ENCODE peak calls at places on chromosomes 1 and 21, in four cellular contexts. N, B, H and J are unnamed samples.

GRCh38 chr1:157137773-157138219 is 399 bp downstream of the ETV3 start:
- DNase-seq in B (no peak), N (no peak), H (no peak), J (no peak)

GRCh38 chr1:184289825-184290550 is 96.8 kb upstream of the C1orf21 start:
- DNase-seq in B (no peak), N (no peak), H (no peak), J (peak; percentile 56)

GRCh38 chr1:24898909-24899439 is 31.1 kb downstream of the RUNX3 start:
- DNase-seq in H (no peak), N (no peak), B (no peak), J (no peak)

GRCh38 chr1:78370356-78370755 is 120.4 kb upstream of the PTGFR start:
- DNase-seq in B (no peak), N (no peak), H (peak; percentile 74), J (peak; percentile 94)

GRCh38 chr1:209884665-209885117 is 53.3 kb upstream of the SYT14 start:
- DNase-seq in N (no peak), H (peak; percentile 96), B (peak; percentile 35), J (peak; percentile 100)

GRCh38 chr1:156471496-156472490 is 28.8 kb downstream of the MEF2D start:
- DNase-seq in H (no peak), N (no peak), B (peak; percentile 83), J (no peak)

GRCh38 chr1:8121261-8122159 is 95.4 kb upstream of the ERRFI1 start:
- DNase-seq in N (no peak), B (peak; percentile 70), H (peak; percentile 98), J (peak; percentile 84)

GRCh38 chr1:184287001-184287400 is 99.8 kb upstream of the C1orf21 start:
- DNase-seq in B (no peak), H (no peak), N (no peak), J (peak; percentile 13)

GRCh38 chr1:220905650-220906560 is 26.7 kb downstream of the HLX start:
- DNase-seq in H (no peak), B (no peak), N (no peak), J (no peak)

GRCh38 chr1:22275626-22276395 is 132.9 kb upstream of the WNT4 start:
- DNase-seq in B (peak; percentile 68), H (peak; percentile 44), N (peak; percentile 5), J (peak; percentile 24)

GRCh38 chr1:36471830-36472641 is 7.9 kb upstream of the MRPS15 start:
- DNase-seq in B (no peak), H (no peak), N (no peak), J (no peak)

GRCh38 chr1:94326329-94326728 is 88.9 kb upstream of the ARHGAP29 start:
- DNase-seq in N (no peak), H (no peak), B (no peak), J (peak; percentile 43)

GRCh38 chr1:240539700-240540414 is 72.1 kb downstream of the GREM2 start:
- DNase-seq in B (no peak), N (no peak), H (no peak), J (no peak)

GRCh38 chr1:150906813-150907212 is 19.4 kb upstream of the SETDB1 start:
- DNase-seq in H (no peak), B (no peak), N (no peak), J (no peak)

GRCh38 chr1:31984419-31985347 is 29.0 kb upstream of the KHDRBS1 start:
- DNase-seq in B (no peak), H (peak; percentile 35), N (no peak), J (peak; percentile 54)

GRCh38 chr1:156233421-156234127 is 8.4 kb upstream of the BGLAP start:
- DNase-seq in H (peak; percentile 73), N (no peak), B (no peak), J (peak; percentile 70)

GRCh38 chr1:61981870-61982660 is 212.6 kb upstream of the L1TD1 start:
- DNase-seq in H (no peak), B (no peak), N (no peak), J (no peak)

GRCh38 chr1:156823210-156823790 is 6.7 kb upstream of the SH2D2A start:
- DNase-seq in H (peak; percentile 14), B (no peak), N (no peak), J (no peak)

GRCh38 chr1:31683997-31684396 is 19.8 kb downstream of the COL16A1 start:
- DNase-seq in H (no peak), N (no peak), B (no peak), J (no peak)

GRCh38 chr1:154471304-154471703 is 30.7 kb upstream of the TDRD10 start:
- DNase-seq in H (no peak), N (no peak), B (no peak), J (no peak)

GRCh38 chr1:39497570-39497969 is 6.1 kb downstream of the BMP8A start:
- DNase-seq in B (no peak), H (no peak), N (no peak), J (no peak)

GRCh38 chr1:66929289-66929688 is 4.5 kb downstream of the MIER1 start:
- DNase-seq in N (peak; percentile 11), B (no peak), H (no peak), J (no peak)

GRCh38 chr1:156845055-156845952 is 13.6 kb downstream of the INSRR start:
- DNase-seq in H (no peak), N (no peak), B (no peak), J (no peak)

GRCh38 chr1:182198006-182198605 is 136.6 kb upstream of the ZNF648 start:
- DNase-seq in N (peak; percentile 16), H (peak; percentile 32), B (no peak), J (no peak)

GRCh38 chr1:119974013-119974412 is 77.7 kb upstream of the ADAM30 start:
- DNase-seq in B (no peak), N (no peak), H (no peak), J (no peak)

GRCh38 chr1:39410915-39411436 is 80.5 kb upstream of the BMP8A start:
- DNase-seq in H (peak; percentile 85), B (peak; percentile 90), N (peak; percentile 49), J (peak; percentile 90)

GRCh38 chr1:172497230-172497629 is 35.7 kb upstream of the SUCO start:
- DNase-seq in H (peak; percentile 86), B (no peak), N (no peak), J (no peak)

GRCh38 chr1:201329286-201329685 is 46.0 kb downstream of the PKP1 start:
- DNase-seq in N (no peak), B (no peak), H (peak; percentile 50), J (no peak)

GRCh38 chr21:30044447-30045064 is 104.8 kb upstream of the GRIK1 start:
- DNase-seq in H (peak; percentile 5), B (no peak), N (no peak), J (peak; percentile 3)

GRCh38 chr1:34681481-34682451 is 73.1 kb upstream of the GJB5 start:
- DNase-seq in B (peak; percentile 55), N (peak; percentile 5), H (peak; percentile 40), J (peak; percentile 17)

GRCh38 chr1:229841230-229841629 is 215.2 kb downstream of the URB2 start:
- DNase-seq in B (no peak), N (no peak), H (peak; percentile 67), J (no peak)

GRCh38 chr1:36411674-36412648 is 14.3 kb upstream of the LSM10 start:
- DNase-seq in N (peak; percentile 1), H (peak; percentile 63), B (no peak), J (no peak)

GRCh38 chr1:100710881-100711660 is 8.5 kb upstream of the VCAM1 start:
- DNase-seq in B (no peak), H (no peak), N (no peak), J (peak; percentile 59)

GRCh38 chr1:2074944-2075740 is 24.9 kb downstream of the PRKCZ start:
- DNase-seq in H (no peak), B (no peak), N (no peak), J (no peak)

GRCh38 chr1:159239551-159240220 is 35.0 kb downstream of the ACKR1 start:
- DNase-seq in H (no peak), B (no peak), N (no peak), J (no peak)